ENCODE peak calls at places on chromosome 18, in ten cellular contexts. One of them, this sample, is unnamed.

GRCh38 chr18:26228562-26229260 is 2.5 kb downstream of the TAF4B start:
- DNase-seq in OCI-LY7: peak; percentile 25
- DNase-seq in WERI-Rb-1: no peak
- DNase-seq in left lung: no peak
- DNase-seq in glutamatergic neuron: no peak
- DNase-seq in AG09309: no peak
- DNase-seq in HCT116: no peak
- DNase-seq in AG09319: no peak
- DNase-seq in PC-3: peak; percentile 9
- DNase-seq in CD4-positive, alpha-beta T cell: no peak
- DNase-seq in this sample: no peak

GRCh38 chr18:74899554-74899953 is 301.9 kb downstream of the ZNF407 start:
- DNase-seq in OCI-LY7: no peak
- DNase-seq in WERI-Rb-1: no peak
- DNase-seq in left lung: no peak
- DNase-seq in glutamatergic neuron: no peak
- DNase-seq in AG09309: no peak
- DNase-seq in HCT116: no peak
- DNase-seq in AG09319: no peak
- DNase-seq in PC-3: no peak
- DNase-seq in CD4-positive, alpha-beta T cell: no peak
- DNase-seq in this sample: no peak

GRCh38 chr18:3177902-3178687 is 41.7 kb downstream of the MYOM1 start:
- DNase-seq in OCI-LY7: peak; percentile 90
- DNase-seq in WERI-Rb-1: no peak
- DNase-seq in left lung: peak; percentile 84
- DNase-seq in glutamatergic neuron: no peak
- DNase-seq in AG09309: no peak
- DNase-seq in HCT116: no peak
- DNase-seq in AG09319: no peak
- DNase-seq in PC-3: no peak
- DNase-seq in CD4-positive, alpha-beta T cell: no peak
- DNase-seq in this sample: no peak

GRCh38 chr18:76838182-76838581 is 15.8 kb downstream of the ZNF236 start:
- DNase-seq in OCI-LY7: no peak
- DNase-seq in WERI-Rb-1: no peak
- DNase-seq in left lung: no peak
- DNase-seq in glutamatergic neuron: no peak
- DNase-seq in AG09309: no peak
- DNase-seq in HCT116: no peak
- DNase-seq in AG09319: no peak
- DNase-seq in PC-3: peak; percentile 24
- DNase-seq in CD4-positive, alpha-beta T cell: no peak
- DNase-seq in this sample: no peak

GRCh38 chr18:25329783-25330182 is 22.2 kb downstream of the ZNF521 start:
- DNase-seq in OCI-LY7: no peak
- DNase-seq in WERI-Rb-1: no peak
- DNase-seq in left lung: no peak
- DNase-seq in glutamatergic neuron: no peak
- DNase-seq in AG09309: no peak
- DNase-seq in HCT116: no peak
- DNase-seq in AG09319: no peak
- DNase-seq in PC-3: no peak
- DNase-seq in CD4-positive, alpha-beta T cell: no peak
- DNase-seq in this sample: no peak

GRCh38 chr18:36811430-36811829 is 17.4 kb downstream of the TPGS2 start:
- DNase-seq in OCI-LY7: no peak
- DNase-seq in WERI-Rb-1: no peak
- DNase-seq in left lung: no peak
- DNase-seq in glutamatergic neuron: no peak
- DNase-seq in AG09309: peak; percentile 56
- DNase-seq in HCT116: no peak
- DNase-seq in AG09319: no peak
- DNase-seq in PC-3: no peak
- DNase-seq in CD4-positive, alpha-beta T cell: no peak
- DNase-seq in this sample: no peak

GRCh38 chr18:10841203-10841602 is 308.2 kb downstream of the PIEZO2 start:
- DNase-seq in OCI-LY7: no peak
- DNase-seq in WERI-Rb-1: no peak
- DNase-seq in left lung: peak; percentile 44
- DNase-seq in glutamatergic neuron: no peak
- DNase-seq in AG09309: no peak
- DNase-seq in HCT116: no peak
- DNase-seq in AG09319: no peak
- DNase-seq in PC-3: no peak
- DNase-seq in CD4-positive, alpha-beta T cell: no peak
- DNase-seq in this sample: no peak

GRCh38 chr18:48488388-48488850 is 50.4 kb upstream of the CTIF start:
- DNase-seq in OCI-LY7: no peak
- DNase-seq in WERI-Rb-1: no peak
- DNase-seq in left lung: peak; percentile 74
- DNase-seq in glutamatergic neuron: no peak
- DNase-seq in AG09309: peak; percentile 76
- DNase-seq in HCT116: peak; percentile 41
- DNase-seq in AG09319: peak; percentile 54
- DNase-seq in PC-3: peak; percentile 78
- DNase-seq in CD4-positive, alpha-beta T cell: no peak
- DNase-seq in this sample: no peak

GRCh38 chr18:49581369-49581768 is 19.5 kb downstream of the LIPG start:
- DNase-seq in OCI-LY7: no peak
- DNase-seq in WERI-Rb-1: peak; percentile 35
- DNase-seq in left lung: no peak
- DNase-seq in glutamatergic neuron: no peak
- DNase-seq in AG09309: no peak
- DNase-seq in HCT116: no peak
- DNase-seq in AG09319: no peak
- DNase-seq in PC-3: no peak
- DNase-seq in CD4-positive, alpha-beta T cell: no peak
- DNase-seq in this sample: no peak

GRCh38 chr18:61965306-61965705 is 72.5 kb upstream of the RNF152 start:
- DNase-seq in OCI-LY7: no peak
- DNase-seq in WERI-Rb-1: no peak
- DNase-seq in left lung: no peak
- DNase-seq in glutamatergic neuron: no peak
- DNase-seq in AG09309: no peak
- DNase-seq in HCT116: no peak
- DNase-seq in AG09319: no peak
- DNase-seq in PC-3: no peak
- DNase-seq in CD4-positive, alpha-beta T cell: no peak
- DNase-seq in this sample: no peak

GRCh38 chr18:48729421-48729820 is 190.6 kb downstream of the CTIF start:
- DNase-seq in OCI-LY7: no peak
- DNase-seq in WERI-Rb-1: no peak
- DNase-seq in left lung: no peak
- DNase-seq in glutamatergic neuron: no peak
- DNase-seq in AG09309: no peak
- DNase-seq in HCT116: no peak
- DNase-seq in AG09319: no peak
- DNase-seq in PC-3: no peak
- DNase-seq in CD4-positive, alpha-beta T cell: no peak
- DNase-seq in this sample: no peak

GRCh38 chr18:51149605-51150429 is 47.7 kb downstream of the MEX3C start:
- DNase-seq in OCI-LY7: no peak
- DNase-seq in WERI-Rb-1: no peak
- DNase-seq in left lung: no peak
- DNase-seq in glutamatergic neuron: no peak
- DNase-seq in AG09309: peak; percentile 13
- DNase-seq in HCT116: no peak
- DNase-seq in AG09319: no peak
- DNase-seq in PC-3: peak; percentile 2
- DNase-seq in CD4-positive, alpha-beta T cell: no peak
- DNase-seq in this sample: no peak

GRCh38 chr18:78123926-78124797 is 855.5 kb upstream of the SALL3 start:
- DNase-seq in OCI-LY7: no peak
- DNase-seq in WERI-Rb-1: peak; percentile 54
- DNase-seq in left lung: no peak
- DNase-seq in glutamatergic neuron: no peak
- DNase-seq in AG09309: no peak
- DNase-seq in HCT116: no peak
- DNase-seq in AG09319: no peak
- DNase-seq in PC-3: no peak
- DNase-seq in CD4-positive, alpha-beta T cell: no peak
- DNase-seq in this sample: no peak
- TF ChIP-seq CTCF in OCI-LY7: no peak
- TF ChIP-seq CTCF in WERI-Rb-1: no peak
- TF ChIP-seq CTCF in left lung: no peak
- TF ChIP-seq CTCF in glutamatergic neuron: no peak
- TF ChIP-seq CTCF in AG09309: no peak
- TF ChIP-seq CTCF in HCT116: no peak
- TF ChIP-seq CTCF in AG09319: no peak
- TF ChIP-seq CTCF in PC-3: no peak
- TF ChIP-seq CTCF in CD4-positive, alpha-beta T cell: no peak
- TF ChIP-seq CTCF in this sample: no peak

GRCh38 chr18:69727912-69728572 is 219.6 kb downstream of the CD226 start:
- DNase-seq in OCI-LY7: no peak
- DNase-seq in WERI-Rb-1: peak; percentile 59
- DNase-seq in left lung: no peak
- DNase-seq in glutamatergic neuron: no peak
- DNase-seq in AG09309: no peak
- DNase-seq in HCT116: no peak
- DNase-seq in AG09319: no peak
- DNase-seq in PC-3: no peak
- DNase-seq in CD4-positive, alpha-beta T cell: no peak
- DNase-seq in this sample: no peak
- TF ChIP-seq CTCF in OCI-LY7: no peak
- TF ChIP-seq CTCF in WERI-Rb-1: no peak
- TF ChIP-seq CTCF in left lung: no peak
- TF ChIP-seq CTCF in glutamatergic neuron: no peak
- TF ChIP-seq CTCF in AG09309: no peak
- TF ChIP-seq CTCF in HCT116: no peak
- TF ChIP-seq CTCF in AG09319: no peak
- TF ChIP-seq CTCF in PC-3: no peak
- TF ChIP-seq CTCF in CD4-positive, alpha-beta T cell: no peak
- TF ChIP-seq CTCF in this sample: no peak

DNA sequence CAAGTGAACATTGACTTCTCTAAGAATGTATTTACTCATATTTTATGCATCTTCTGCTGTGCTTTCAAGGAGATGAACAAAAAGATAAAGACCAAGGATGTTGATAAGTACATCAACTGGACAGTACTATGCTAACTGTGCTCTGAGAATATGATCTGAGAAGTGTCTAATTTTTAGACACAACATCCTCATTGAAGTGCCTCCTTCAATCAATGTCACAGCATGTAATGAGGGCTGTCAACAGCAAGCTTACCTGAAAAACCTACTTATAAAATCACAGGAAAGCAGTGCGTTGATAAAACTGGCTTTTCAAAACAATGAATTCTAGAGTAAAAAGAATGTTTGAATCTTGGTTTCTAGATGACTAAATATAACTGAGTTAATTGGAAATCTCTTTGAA is 452.9 kb upstream of the DSEL start:
- DNase-seq in OCI-LY7: no peak
- DNase-seq in WERI-Rb-1: no peak
- DNase-seq in left lung: no peak
- DNase-seq in glutamatergic neuron: no peak
- DNase-seq in AG09309: no peak
- DNase-seq in HCT116: no peak
- DNase-seq in AG09319: no peak
- DNase-seq in PC-3: no peak
- DNase-seq in CD4-positive, alpha-beta T cell: no peak
- DNase-seq in this sample: no peak
- TF ChIP-seq CTCF in OCI-LY7: no peak
- TF ChIP-seq CTCF in WERI-Rb-1: no peak
- TF ChIP-seq CTCF in left lung: no peak
- TF ChIP-seq CTCF in glutamatergic neuron: no peak
- TF ChIP-seq CTCF in AG09309: no peak
- TF ChIP-seq CTCF in HCT116: no peak
- TF ChIP-seq CTCF in AG09319: no peak
- TF ChIP-seq CTCF in PC-3: no peak
- TF ChIP-seq CTCF in CD4-positive, alpha-beta T cell: no peak
- TF ChIP-seq CTCF in this sample: no peak

GRCh38 chr18:28176674-28176932 is 327 bp downstream of the CDH2 start:
- DNase-seq in OCI-LY7: no peak
- DNase-seq in WERI-Rb-1: no peak
- DNase-seq in left lung: no peak
- DNase-seq in glutamatergic neuron: no peak
- DNase-seq in AG09309: no peak
- DNase-seq in HCT116: no peak
- DNase-seq in AG09319: no peak
- DNase-seq in PC-3: peak; percentile 12
- DNase-seq in CD4-positive, alpha-beta T cell: no peak
- DNase-seq in this sample: peak; percentile 20

GRCh38 chr18:28174181-28174906 is 2.6 kb downstream of the CDH2 start:
- DNase-seq in OCI-LY7: no peak
- DNase-seq in WERI-Rb-1: no peak
- DNase-seq in left lung: no peak
- DNase-seq in glutamatergic neuron: no peak
- DNase-seq in AG09309: no peak
- DNase-seq in HCT116: no peak
- DNase-seq in AG09319: no peak
- DNase-seq in PC-3: no peak
- DNase-seq in CD4-positive, alpha-beta T cell: no peak
- DNase-seq in this sample: no peak

GRCh38 chr18:28176933-28177827 is at the start of gene CDH2:
- DNase-seq in OCI-LY7: no peak
- DNase-seq in WERI-Rb-1: peak; percentile 94
- DNase-seq in left lung: peak; percentile 46
- DNase-seq in glutamatergic neuron: peak; percentile 87
- DNase-seq in AG09309: peak; percentile 83
- DNase-seq in HCT116: no peak
- DNase-seq in AG09319: peak; percentile 56
- DNase-seq in PC-3: peak; percentile 82
- DNase-seq in CD4-positive, alpha-beta T cell: no peak
- DNase-seq in this sample: peak; percentile 71

GRCh38 chr18:28175047-28175929 is 1.6 kb downstream of the CDH2 start:
- DNase-seq in OCI-LY7: no peak
- DNase-seq in WERI-Rb-1: peak; percentile 70
- DNase-seq in left lung: no peak
- DNase-seq in glutamatergic neuron: peak; percentile 71
- DNase-seq in AG09309: no peak
- DNase-seq in HCT116: no peak
- DNase-seq in AG09319: no peak
- DNase-seq in PC-3: peak; percentile 35
- DNase-seq in CD4-positive, alpha-beta T cell: no peak
- DNase-seq in this sample: peak; percentile 60

DNA sequence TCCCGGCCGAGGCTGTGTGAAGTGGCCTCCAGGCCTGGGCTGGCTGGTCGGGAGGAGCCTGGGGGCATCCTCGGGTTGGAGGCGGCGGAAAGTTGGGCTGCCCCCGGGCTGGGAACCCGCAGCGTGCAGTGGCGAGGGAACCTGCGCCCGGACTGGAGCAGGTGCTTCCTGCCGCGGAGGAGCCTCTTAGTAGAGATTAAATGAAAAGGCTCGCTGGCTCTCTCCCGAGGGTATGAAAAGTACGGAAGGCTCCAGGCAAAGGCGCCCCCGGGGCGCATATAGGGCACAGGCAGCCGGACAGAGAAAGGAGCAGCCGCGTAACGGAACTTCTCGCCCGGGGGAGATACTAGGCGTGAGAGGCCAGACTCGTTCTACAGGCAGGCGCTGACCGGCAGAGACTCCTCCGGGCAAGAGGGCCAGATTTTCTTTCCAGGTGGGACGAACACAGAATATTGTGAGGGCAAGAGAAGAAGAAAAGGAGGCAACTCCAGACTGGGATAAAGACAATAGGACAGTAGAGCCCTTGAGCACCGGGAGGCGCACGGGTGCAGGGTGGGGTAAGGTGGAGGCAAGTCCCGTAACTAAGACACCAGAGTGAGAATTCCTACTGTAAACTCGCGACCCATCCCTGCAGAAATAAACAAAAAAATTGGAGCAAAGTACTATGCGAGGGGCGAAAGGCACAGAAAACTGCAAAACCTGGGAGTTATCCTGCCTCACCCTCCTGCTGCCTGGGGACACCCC is 828 bp downstream of the CDH2 start:
- DNase-seq in OCI-LY7: no peak
- DNase-seq in WERI-Rb-1: peak; percentile 51
- DNase-seq in left lung: no peak
- DNase-seq in glutamatergic neuron: peak; percentile 68
- DNase-seq in AG09309: no peak
- DNase-seq in HCT116: no peak
- DNase-seq in AG09319: no peak
- DNase-seq in PC-3: peak; percentile 43
- DNase-seq in CD4-positive, alpha-beta T cell: no peak
- DNase-seq in this sample: peak; percentile 39
- TF ChIP-seq CTCF in OCI-LY7: no peak
- TF ChIP-seq CTCF in WERI-Rb-1: no peak
- TF ChIP-seq CTCF in left lung: no peak
- TF ChIP-seq CTCF in glutamatergic neuron: no peak
- TF ChIP-seq CTCF in AG09309: no peak
- TF ChIP-seq CTCF in HCT116: no peak
- TF ChIP-seq CTCF in AG09319: no peak
- TF ChIP-seq CTCF in PC-3: no peak
- TF ChIP-seq CTCF in CD4-positive, alpha-beta T cell: no peak
- TF ChIP-seq CTCF in this sample: no peak